ENCODE peak calls at places on chromosomes 3 and 15, in seven cellular contexts. E, R, I, P, U, A and O are unnamed samples.

GRCh38 chr3:39707314-39707909 is 102.0 kb upstream of the MYRIP start:
- DNase-seq in E (no peak), R (no peak), I (no peak), P (peak), U (no peak), A (no peak), O (peak)

GRCh38 chr3:56810912-56811544 is 9.3 kb upstream of the ARHGEF3 start:
- DNase-seq in E (no peak), R (no peak), I (no peak), P (no peak), U (no peak), A (no peak), O (no peak)

GRCh38 chr3:43747641-43748040 is 56.9 kb downstream of the ABHD5 start:
- DNase-seq in E (no peak), R (no peak), I (no peak), P (no peak), U (no peak), A (no peak), O (no peak)

GRCh38 chr3:128563439-128563838 is 70.4 kb upstream of the GATA2 start:
- DNase-seq in E (no peak), R (no peak), I (no peak), P (peak), U (no peak), A (no peak), O (no peak)

GRCh38 chr3:124774841-124775402 is 44.7 kb downstream of the UMPS start:
- DNase-seq in E (no peak), R (no peak), I (no peak), P (no peak), U (no peak), A (no peak), O (no peak)

GRCh38 chr3:31766654-31767053 is 214.4 kb downstream of the OSBPL10 start:
- DNase-seq in E (no peak), R (no peak), I (no peak), P (no peak), U (no peak), A (no peak), O (no peak)

GRCh38 chr3:53845103-53845880 is 927 bp downstream of the CHDH start:
- DNase-seq in E (peak), R (peak), I (no peak), P (peak), U (peak), A (no peak), O (peak)

GRCh38 chr3:117443014-117443413 is 733.4 kb downstream of the TUSC7 start:
- DNase-seq in E (no peak), R (no peak), I (no peak), P (peak), U (no peak), A (no peak), O (no peak)

GRCh38 chr3:9022305-9022985 is 59.2 kb upstream of the RAD18 start:
- DNase-seq in E (no peak), R (no peak), I (no peak), P (no peak), U (no peak), A (no peak), O (no peak)

GRCh38 chr15:53836618-53837017 is 77.2 kb upstream of the WDR72 start:
- DNase-seq in E (no peak), R (no peak), I (no peak), P (no peak), U (no peak), A (no peak), O (no peak)

GRCh38 chr3:184503647-184504046 is 57.9 kb upstream of the EPHB3 start:
- DNase-seq in E (no peak), R (no peak), I (no peak), P (no peak), U (no peak), A (no peak), O (no peak)

GRCh38 chr3:104907507-104907906 is 459.2 kb upstream of the ALCAM start:
- DNase-seq in E (no peak), R (no peak), I (no peak), P (peak), U (no peak), A (no peak), O (peak)

GRCh38 chr15:41772720-41773331 is 1.5 kb upstream of the MAPKBP1 start:
- DNase-seq in E (no peak), R (peak), I (no peak), P (peak), U (peak), A (no peak), O (peak)

GRCh38 chr3:196174652-196175051 is 36.5 kb downstream of the ZDHHC19 start:
- DNase-seq in E (peak), R (no peak), I (no peak), P (no peak), U (no peak), A (no peak), O (no peak)

GRCh38 chr15:71128939-71129562 is 13.8 kb downstream of the THSD4 start:
- DNase-seq in E (no peak), R (no peak), I (no peak), P (no peak), U (no peak), A (no peak), O (no peak)

GRCh38 chr3:40845447-40845846 is 320.7 kb downstream of the ZNF621 start:
- DNase-seq in E (no peak), R (no peak), I (no peak), P (no peak), U (no peak), A (no peak), O (no peak)

GRCh38 chr15:27679621-27680521 is 419.2 kb downstream of the OCA2 start:
- DNase-seq in E (no peak), R (no peak), I (peak), P (no peak), U (no peak), A (no peak), O (peak)

GRCh38 chr3:55206000-55206399 is 278.1 kb upstream of the LRTM1 start:
- DNase-seq in E (no peak), R (no peak), I (no peak), P (no peak), U (no peak), A (no peak), O (no peak)

GRCh38 chr3:157147099-157147803 is 12.7 kb downstream of the CCNL1 start:
- DNase-seq in E (no peak), R (no peak), I (no peak), P (no peak), U (no peak), A (no peak), O (no peak)

GRCh38 chr15:73460662-73461061 is 17.7 kb downstream of the REC114 start:
- DNase-seq in E (no peak), R (no peak), I (no peak), P (no peak), U (no peak), A (no peak), O (no peak)

GRCh38 chr15:73467758-73468157 is 24.8 kb downstream of the REC114 start:
- DNase-seq in E (no peak), R (no peak), I (no peak), P (no peak), U (no peak), A (no peak), O (no peak)

GRCh38 chr15:73464602-73465001 is 21.6 kb downstream of the REC114 start:
- DNase-seq in E (no peak), R (no peak), I (no peak), P (no peak), U (no peak), A (no peak), O (no peak)
- TF ChIP-seq CTCF in E (no peak), R (no peak), I (peak), P (peak), U (no peak), A (no peak), O (peak)

DNA sequence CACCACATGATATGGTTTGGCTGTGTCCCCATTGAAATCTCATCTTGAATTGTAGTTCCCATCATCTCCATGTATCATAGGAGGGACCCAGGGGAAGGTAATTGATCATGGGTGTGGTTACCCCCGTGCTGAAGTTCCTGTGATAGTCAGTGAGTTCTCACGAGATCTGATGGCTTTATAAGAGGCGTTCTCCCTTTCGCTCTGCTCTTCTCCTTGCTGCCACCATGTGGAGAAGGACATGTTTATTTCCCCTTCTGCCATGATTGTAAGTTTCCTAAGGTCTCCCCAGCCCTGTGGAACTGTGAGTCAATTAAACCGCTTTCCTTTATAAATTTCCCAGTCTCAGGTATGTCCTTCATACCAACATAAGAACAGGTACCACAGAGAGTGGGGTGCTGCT is 21.9 kb downstream of the OSTN start:
- DNase-seq in E (no peak), R (no peak), I (no peak), P (no peak), U (no peak), A (no peak), O (no peak)
- TF ChIP-seq CTCF in E (no peak), R (no peak), I (no peak), P (no peak), U (no peak), A (no peak), O (no peak)

GRCh38 chr3:190772831-190773230 is 89.7 kb downstream of the GMNC start:
- DNase-seq in E (no peak), R (no peak), I (no peak), P (no peak), U (no peak), A (no peak), O (no peak)

DNA sequence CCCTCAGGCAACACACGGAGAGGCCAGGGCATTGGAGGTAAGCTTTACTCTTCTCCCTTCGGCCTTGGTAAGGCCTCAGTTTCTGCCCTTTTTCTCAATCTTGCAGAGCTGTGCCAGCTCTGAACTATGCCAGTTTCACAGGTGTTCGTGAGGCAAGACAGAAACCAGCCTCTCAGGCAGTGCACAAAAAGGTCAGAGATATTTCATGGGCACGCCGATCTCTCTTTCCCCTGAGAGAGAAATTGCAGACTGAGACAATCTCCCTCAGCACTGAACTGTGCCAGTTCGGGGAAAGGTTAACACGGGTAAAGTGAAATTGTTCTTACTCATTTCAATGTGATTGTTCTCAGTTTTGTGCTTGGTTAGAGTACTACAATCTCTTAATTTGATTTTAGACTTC is 88.5 kb downstream of the GMNC start:
- DNase-seq in E (no peak), R (peak), I (no peak), P (no peak), U (no peak), A (no peak), O (no peak)
- TF ChIP-seq CTCF in E (no peak), R (no peak), I (no peak), P (no peak), U (no peak), A (no peak), O (no peak)

GRCh38 chr3:159616234-159616825 is 372.3 kb upstream of the IL12A start:
- DNase-seq in E (no peak), R (peak), I (no peak), P (peak), U (peak), A (no peak), O (peak)
- TF ChIP-seq CTCF in E (peak), R (peak), I (peak), P (peak), U (peak), A (peak), O (peak)

GRCh38 chr15:83012038-83012490 is 625 bp upstream of the C15orf40 start:
- DNase-seq in E (no peak), R (no peak), I (no peak), P (no peak), U (no peak), A (no peak), O (no peak)

GRCh38 chr15:83014205-83014653 is 2.8 kb upstream of the C15orf40 start:
- DNase-seq in E (no peak), R (no peak), I (no peak), P (no peak), U (no peak), A (no peak), O (no peak)

GRCh38 chr15:83015361-83015760 is 3.9 kb upstream of the C15orf40 start:
- DNase-seq in E (no peak), R (no peak), I (no peak), P (no peak), U (no peak), A (no peak), O (no peak)

GRCh38 chr15:83010709-83011270 is 649 bp downstream of the C15orf40 start:
- DNase-seq in E (peak), R (peak), I (peak), P (peak), U (peak), A (no peak), O (peak)

DNA sequence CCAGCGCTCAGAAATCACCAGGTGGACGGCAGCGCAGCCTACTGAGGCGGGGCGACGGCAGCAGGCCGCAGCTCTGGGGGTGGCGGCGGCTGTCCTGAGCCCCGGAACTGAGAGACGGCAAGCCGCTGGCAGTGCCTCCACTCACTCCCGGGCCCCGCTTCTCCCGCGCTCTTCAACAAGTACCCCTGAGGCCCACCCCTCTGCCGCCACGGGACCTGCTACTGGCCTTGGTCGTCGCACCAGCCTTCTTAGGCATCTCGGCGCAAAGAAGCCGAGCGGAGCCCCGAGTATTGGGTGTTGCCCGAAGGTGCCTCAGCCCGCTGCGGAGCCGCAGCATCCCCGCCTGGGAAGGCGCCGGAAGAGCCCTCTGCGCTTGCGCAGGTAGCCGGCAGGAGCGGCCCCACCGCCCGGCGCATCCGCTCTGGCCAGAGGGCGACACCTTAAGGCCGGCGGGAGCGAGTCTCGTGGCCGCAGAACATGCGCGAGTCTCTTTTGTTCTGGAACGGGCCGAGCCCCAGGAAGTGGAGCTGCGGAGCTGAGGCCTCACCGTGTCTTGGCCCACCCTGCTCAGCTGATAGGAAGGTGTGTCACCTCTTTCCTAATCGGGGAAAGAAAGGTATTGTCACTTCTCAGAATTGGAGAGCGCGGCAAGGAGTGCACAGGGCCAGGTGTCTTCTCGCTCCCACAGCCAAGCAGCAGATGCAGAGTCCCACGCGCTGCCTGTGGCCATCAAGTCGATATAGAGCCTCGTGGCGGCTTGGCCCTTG is at the start of gene C15orf40:
- DNase-seq in E (peak), R (peak), I (peak), P (peak), U (peak), A (peak), O (peak)
- TF ChIP-seq CTCF in E (peak), R (peak), I (peak), P (peak), U (peak), A (peak), O (peak)

DNA sequence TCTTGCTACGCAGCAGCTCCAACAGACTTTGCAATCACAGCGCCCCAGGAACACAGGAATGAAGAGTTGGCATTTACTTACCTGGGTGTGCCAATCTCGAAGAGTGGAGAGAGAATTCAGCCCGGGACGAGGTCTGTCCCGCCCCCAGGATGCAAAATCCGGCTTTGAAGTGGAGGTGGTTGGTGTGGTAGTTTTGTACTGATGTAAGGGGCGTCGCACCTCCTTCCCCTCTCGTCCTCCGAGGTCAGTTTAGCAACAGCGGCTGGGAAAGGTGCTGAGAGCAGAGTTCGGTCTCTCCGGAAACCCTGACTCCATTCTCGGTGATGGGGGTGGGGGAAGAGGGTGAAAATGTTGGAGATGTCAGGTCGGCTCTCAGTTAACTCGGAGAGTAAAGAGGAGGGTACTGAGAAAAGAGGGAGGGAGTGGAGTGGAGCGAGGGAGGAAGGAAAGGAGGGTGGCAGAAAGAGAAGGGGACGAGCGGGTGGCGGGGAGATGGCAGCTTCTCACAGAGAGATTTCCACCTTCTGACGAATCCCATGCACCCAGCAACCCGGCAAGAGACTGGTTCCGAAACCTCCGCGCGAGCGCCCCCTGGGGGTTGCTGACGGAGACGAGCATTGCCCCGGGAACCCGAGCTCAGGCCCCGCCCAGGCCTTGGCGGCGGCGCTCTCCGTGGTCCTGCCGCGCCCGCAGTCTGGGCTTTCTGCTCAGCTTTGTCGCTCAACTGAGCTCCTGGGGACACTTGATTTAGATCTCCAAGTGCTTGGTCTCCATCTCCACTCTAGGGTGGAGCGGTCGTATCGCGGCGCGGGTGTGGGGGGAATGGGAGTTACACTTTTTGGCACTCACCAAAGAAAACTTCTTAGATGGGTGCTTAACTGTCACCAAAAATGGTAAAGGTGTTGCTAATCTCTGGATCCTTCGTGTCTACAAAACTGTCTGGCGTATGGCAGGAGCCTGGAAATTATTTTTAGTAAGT is at the start of gene CPNE4:
- DNase-seq in E (peak), R (peak), I (peak), P (peak), U (peak), A (peak), O (peak)
- TF ChIP-seq CTCF in E (peak), R (peak), I (peak), P (peak), U (peak), A (peak), O (peak)

DNA sequence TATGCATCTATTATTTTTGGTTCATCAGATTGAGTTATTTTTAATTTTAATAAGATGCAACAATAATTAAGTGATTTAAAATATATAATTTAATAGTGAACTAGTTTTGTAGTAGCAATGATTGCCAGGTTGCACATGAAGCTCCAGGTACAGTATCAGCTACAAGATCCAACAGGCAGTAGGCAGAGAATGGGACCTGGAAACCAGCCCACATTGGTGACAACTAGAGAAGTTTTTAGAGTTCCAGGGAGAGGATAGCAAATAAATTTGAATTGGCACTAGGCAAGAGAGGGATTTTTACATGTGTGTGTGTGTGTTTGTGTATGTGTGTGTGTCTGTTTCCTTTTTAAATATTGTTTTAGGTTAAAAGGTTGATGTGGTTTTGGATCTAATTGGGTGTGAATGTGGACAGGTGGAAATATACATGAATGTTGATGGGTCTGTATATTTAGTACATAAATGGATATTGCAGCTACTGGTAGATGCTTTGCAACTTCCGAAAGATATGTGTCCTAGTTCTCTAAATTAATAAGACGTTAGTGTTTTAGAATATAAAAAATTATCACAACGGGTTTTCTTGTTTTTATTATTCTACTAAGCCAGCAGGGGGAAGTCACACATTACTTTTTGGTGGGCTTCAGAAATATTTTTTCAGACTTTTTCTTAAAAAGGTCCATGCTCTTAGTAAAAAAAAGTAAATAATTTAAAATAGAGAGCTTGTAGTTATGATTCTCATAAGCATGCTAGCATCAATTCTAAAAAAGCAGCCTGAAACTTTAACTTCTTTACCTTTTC is 110.1 kb upstream of the GBE1 start:
- DNase-seq in E (no peak), R (no peak), I (no peak), P (peak), U (no peak), A (no peak), O (no peak)
- TF ChIP-seq CTCF in E (no peak), R (peak), I (peak), P (no peak), U (no peak), A (peak), O (no peak)

GRCh38 chr15:63288342-63288741 is 10.9 kb downstream of the APH1B start:
- DNase-seq in E (no peak), R (no peak), I (no peak), P (no peak), U (no peak), A (no peak), O (no peak)
- TF ChIP-seq CTCF in E (no peak), R (no peak), I (no peak), P (no peak), U (no peak), A (no peak), O (no peak)

GRCh38 chr3:119034256-119035013 is at the start of gene IGSF11:
- DNase-seq in E (peak), R (peak), I (peak), P (peak), U (peak), A (peak), O (peak)
- TF ChIP-seq CTCF in E (peak), R (peak), I (peak), P (no peak), U (peak), A (peak), O (no peak)